ENCODE peak calls at places on chromosomes 5 and 9, in nine cellular contexts. One of them, this sample, is unnamed.

GRCh38 chr9:93666279-93666784 is 89.9 kb downstream of the PHF2 start:
- DNase-seq in A549: no peak
- DNase-seq in IMR-90: no peak
- DNase-seq in uterus: no peak
- DNase-seq in pancreas: no peak
- DNase-seq in testis: no peak
- DNase-seq in psoas muscle: no peak
- DNase-seq in PC-9: no peak
- DNase-seq in ovary: no peak
- DNase-seq in this sample: no peak

GRCh38 chr9:129126789-129127618 is 15.8 kb downstream of the PTPA start:
- DNase-seq in A549: no peak
- DNase-seq in IMR-90: no peak
- DNase-seq in uterus: no peak
- DNase-seq in pancreas: no peak
- DNase-seq in testis: no peak
- DNase-seq in psoas muscle: no peak
- DNase-seq in PC-9: no peak
- DNase-seq in ovary: no peak
- DNase-seq in this sample: no peak

GRCh38 chr9:82254646-82255367 is 266.2 kb downstream of the SPATA31D1 start:
- DNase-seq in A549: no peak
- DNase-seq in IMR-90: peak; percentile 48
- DNase-seq in uterus: no peak
- DNase-seq in pancreas: no peak
- DNase-seq in testis: no peak
- DNase-seq in psoas muscle: no peak
- DNase-seq in PC-9: no peak
- DNase-seq in ovary: no peak
- DNase-seq in this sample: no peak

GRCh38 chr9:91458905-91459304 is 35.3 kb upstream of the NFIL3 start:
- DNase-seq in A549: no peak
- DNase-seq in IMR-90: no peak
- DNase-seq in uterus: no peak
- DNase-seq in pancreas: no peak
- DNase-seq in testis: no peak
- DNase-seq in psoas muscle: no peak
- DNase-seq in PC-9: no peak
- DNase-seq in ovary: no peak
- DNase-seq in this sample: peak; percentile 22

GRCh38 chr9:34272146-34272545 is 56.9 kb downstream of the KIF24 start:
- DNase-seq in A549: no peak
- DNase-seq in IMR-90: no peak
- DNase-seq in uterus: no peak
- DNase-seq in pancreas: no peak
- DNase-seq in testis: no peak
- DNase-seq in psoas muscle: no peak
- DNase-seq in PC-9: no peak
- DNase-seq in ovary: no peak
- DNase-seq in this sample: no peak

GRCh38 chr9:17291766-17292165 is 156.9 kb downstream of the CNTLN start:
- DNase-seq in A549: no peak
- DNase-seq in IMR-90: peak; percentile 63
- DNase-seq in uterus: no peak
- DNase-seq in pancreas: no peak
- DNase-seq in testis: no peak
- DNase-seq in psoas muscle: no peak
- DNase-seq in PC-9: no peak
- DNase-seq in ovary: no peak
- DNase-seq in this sample: no peak

GRCh38 chr5:64418013-64418412 is 87.8 kb upstream of the RGS7BP start:
- DNase-seq in A549: no peak
- DNase-seq in IMR-90: no peak
- DNase-seq in uterus: no peak
- DNase-seq in pancreas: no peak
- DNase-seq in testis: no peak
- DNase-seq in psoas muscle: no peak
- DNase-seq in PC-9: no peak
- DNase-seq in ovary: no peak
- DNase-seq in this sample: no peak

GRCh38 chr9:17531642-17532254 is 47.1 kb upstream of the SH3GL2 start:
- DNase-seq in A549: peak; percentile 38
- DNase-seq in IMR-90: peak; percentile 60
- DNase-seq in uterus: peak; percentile 23
- DNase-seq in pancreas: no peak
- DNase-seq in testis: peak; percentile 76
- DNase-seq in psoas muscle: no peak
- DNase-seq in PC-9: peak; percentile 24
- DNase-seq in ovary: no peak
- DNase-seq in this sample: peak; percentile 69

GRCh38 chr5:139705655-139706587 is 57.8 kb downstream of the CXXC5 start:
- DNase-seq in A549: no peak
- DNase-seq in IMR-90: no peak
- DNase-seq in uterus: no peak
- DNase-seq in pancreas: no peak
- DNase-seq in testis: no peak
- DNase-seq in psoas muscle: no peak
- DNase-seq in PC-9: no peak
- DNase-seq in ovary: no peak
- DNase-seq in this sample: no peak

GRCh38 chr5:36950586-36951457 is 74.3 kb downstream of the NIPBL start:
- DNase-seq in A549: no peak
- DNase-seq in IMR-90: peak; percentile 64
- DNase-seq in uterus: no peak
- DNase-seq in pancreas: no peak
- DNase-seq in testis: no peak
- DNase-seq in psoas muscle: no peak
- DNase-seq in PC-9: no peak
- DNase-seq in ovary: no peak
- DNase-seq in this sample: peak; percentile 53

GRCh38 chr5:73066466-73066865 is 53.9 kb upstream of the TMEM171 start:
- DNase-seq in A549: no peak
- DNase-seq in IMR-90: peak; percentile 89
- DNase-seq in uterus: no peak
- DNase-seq in pancreas: no peak
- DNase-seq in testis: no peak
- DNase-seq in psoas muscle: no peak
- DNase-seq in PC-9: no peak
- DNase-seq in ovary: no peak
- DNase-seq in this sample: peak; percentile 35

GRCh38 chr5:32598270-32598937 is 13.0 kb downstream of the SUB1 start:
- DNase-seq in A549: no peak
- DNase-seq in IMR-90: no peak
- DNase-seq in uterus: no peak
- DNase-seq in pancreas: no peak
- DNase-seq in testis: no peak
- DNase-seq in psoas muscle: no peak
- DNase-seq in PC-9: no peak
- DNase-seq in ovary: no peak
- DNase-seq in this sample: no peak

GRCh38 chr5:38870595-38870994 is 24.8 kb downstream of the OSMR start:
- DNase-seq in A549: no peak
- DNase-seq in IMR-90: no peak
- DNase-seq in uterus: no peak
- DNase-seq in pancreas: no peak
- DNase-seq in testis: no peak
- DNase-seq in psoas muscle: no peak
- DNase-seq in PC-9: no peak
- DNase-seq in ovary: no peak
- DNase-seq in this sample: no peak

GRCh38 chr5:151779531-151780125 is 7.9 kb downstream of the G3BP1 start:
- DNase-seq in A549: no peak
- DNase-seq in IMR-90: no peak
- DNase-seq in uterus: no peak
- DNase-seq in pancreas: no peak
- DNase-seq in testis: no peak
- DNase-seq in psoas muscle: no peak
- DNase-seq in PC-9: no peak
- DNase-seq in ovary: no peak
- DNase-seq in this sample: no peak
- H3K4me1 ChIP-seq in A549: peaks cover 68% of the 10 kb centered on the region
- H3K4me1 ChIP-seq in IMR-90: peaks cover 4% of the 10 kb centered on the region
- H3K4me1 ChIP-seq in uterus: no peaks in the 10 kb centered on the region
- H3K4me1 ChIP-seq in pancreas: peaks cover 23% of the 10 kb centered on the region
- H3K4me1 ChIP-seq in testis: peaks cover 4% of the 10 kb centered on the region
- H3K4me1 ChIP-seq in psoas muscle: peaks cover 79% of the 10 kb centered on the region
- H3K4me1 ChIP-seq in PC-9: peaks cover 40% of the 10 kb centered on the region
- H3K4me1 ChIP-seq in ovary: peaks cover 13% of the 10 kb centered on the region
- H3K4me1 ChIP-seq in this sample: peaks cover 44% of the 10 kb centered on the region

GRCh38 chr5:177457239-177458121 is 10.9 kb downstream of the PRR7 start:
- DNase-seq in A549: peak; percentile 98
- DNase-seq in IMR-90: peak; percentile 97
- DNase-seq in uterus: peak; percentile 84
- DNase-seq in pancreas: peak; percentile 87
- DNase-seq in testis: peak; percentile 90
- DNase-seq in psoas muscle: peak; percentile 85
- DNase-seq in PC-9: peak; percentile 84
- DNase-seq in ovary: peak; percentile 72
- DNase-seq in this sample: peak; percentile 96

GRCh38 chr5:177455036-177455660 is 8.5 kb downstream of the PRR7 start:
- DNase-seq in A549: peak; percentile 84
- DNase-seq in IMR-90: peak; percentile 57
- DNase-seq in uterus: peak; percentile 80
- DNase-seq in pancreas: peak; percentile 96
- DNase-seq in testis: peak; percentile 84
- DNase-seq in psoas muscle: peak; percentile 82
- DNase-seq in PC-9: peak; percentile 92
- DNase-seq in ovary: peak; percentile 77
- DNase-seq in this sample: peak; percentile 90

GRCh38 chr5:177458122-177458681 is 11.6 kb downstream of the PRR7 start:
- DNase-seq in A549: no peak
- DNase-seq in IMR-90: no peak
- DNase-seq in uterus: no peak
- DNase-seq in pancreas: peak; percentile 82
- DNase-seq in testis: no peak
- DNase-seq in psoas muscle: no peak
- DNase-seq in PC-9: no peak
- DNase-seq in ovary: no peak
- DNase-seq in this sample: no peak

GRCh38 chr5:177455661-177456590 is 9.3 kb downstream of the PRR7 start:
- DNase-seq in A549: peak; percentile 96
- DNase-seq in IMR-90: peak; percentile 82
- DNase-seq in uterus: peak; percentile 94
- DNase-seq in pancreas: peak; percentile 96
- DNase-seq in testis: peak; percentile 97
- DNase-seq in psoas muscle: peak; percentile 93
- DNase-seq in PC-9: peak; percentile 94
- DNase-seq in ovary: peak; percentile 95
- DNase-seq in this sample: peak; percentile 94

GRCh38 chr5:177456591-177456964 is 10.0 kb downstream of the PRR7 start:
- DNase-seq in A549: no peak
- DNase-seq in IMR-90: no peak
- DNase-seq in uterus: peak; percentile 48
- DNase-seq in pancreas: peak; percentile 78
- DNase-seq in testis: no peak
- DNase-seq in psoas muscle: no peak
- DNase-seq in PC-9: no peak
- DNase-seq in ovary: no peak
- DNase-seq in this sample: no peak
- H3K4me3 ChIP-seq in A549: no peak overlapping the region
- H3K4me3 ChIP-seq in IMR-90: no peak overlapping the region
- H3K4me3 ChIP-seq in uterus: no peak overlapping the region
- H3K4me3 ChIP-seq in pancreas: no peak overlapping the region
- H3K4me3 ChIP-seq in testis: peak overlapping the region; percentile 66
- H3K4me3 ChIP-seq in psoas muscle: peak overlapping the region; percentile 70
- H3K4me3 ChIP-seq in PC-9: no peak overlapping the region
- H3K4me3 ChIP-seq in ovary: no peak overlapping the region
- H3K4me3 ChIP-seq in this sample: no peak overlapping the region

DNA sequence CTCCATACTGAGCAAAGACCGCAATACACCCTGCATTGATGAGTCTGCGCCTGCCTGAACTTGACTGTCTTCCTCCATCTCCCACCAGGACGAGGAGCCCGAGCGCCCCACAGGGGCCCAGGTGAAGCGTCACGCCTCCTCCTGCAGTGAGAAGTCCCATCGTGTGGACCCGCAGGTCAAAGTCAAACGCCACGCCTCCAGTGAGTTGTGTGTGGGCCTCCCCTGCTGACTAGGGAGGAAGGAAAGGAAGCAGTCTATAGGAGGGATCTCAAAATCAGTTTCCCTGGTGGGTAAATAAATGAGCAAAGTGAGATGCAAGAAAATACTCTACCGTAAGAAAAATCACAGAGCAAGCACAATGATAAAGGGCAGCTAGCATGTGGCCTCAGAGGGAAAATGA is 22.8 kb upstream of the GRPEL2 start:
- DNase-seq in A549: no peak
- DNase-seq in IMR-90: no peak
- DNase-seq in uterus: no peak
- DNase-seq in pancreas: no peak
- DNase-seq in testis: no peak
- DNase-seq in psoas muscle: no peak
- DNase-seq in PC-9: no peak
- DNase-seq in ovary: no peak
- DNase-seq in this sample: no peak
- TF ChIP-seq CTCF in A549: no peak
- TF ChIP-seq CTCF in IMR-90: no peak
- TF ChIP-seq CTCF in uterus: no peak
- TF ChIP-seq CTCF in pancreas: no peak
- TF ChIP-seq CTCF in testis: no peak
- TF ChIP-seq CTCF in psoas muscle: no peak
- TF ChIP-seq CTCF in PC-9: no peak
- TF ChIP-seq CTCF in ovary: no peak
- TF ChIP-seq CTCF in this sample: no peak

GRCh38 chr9:120936764-120937122 is 10.1 kb upstream of the TRAF1 start:
- DNase-seq in A549: no peak
- DNase-seq in IMR-90: no peak
- DNase-seq in uterus: no peak
- DNase-seq in pancreas: no peak
- DNase-seq in testis: no peak
- DNase-seq in psoas muscle: no peak
- DNase-seq in PC-9: no peak
- DNase-seq in ovary: no peak
- DNase-seq in this sample: no peak
- H3K4me1 ChIP-seq in A549: peaks cover 51% of the 10 kb centered on the region
- H3K4me1 ChIP-seq in IMR-90: peaks cover 42% of the 10 kb centered on the region
- H3K4me1 ChIP-seq in uterus: peaks cover 15% of the 10 kb centered on the region
- H3K4me1 ChIP-seq in pancreas: peaks cover 15% of the 10 kb centered on the region
- H3K4me1 ChIP-seq in testis: peaks cover 49% of the 10 kb centered on the region
- H3K4me1 ChIP-seq in psoas muscle: peaks cover 13% of the 10 kb centered on the region
- H3K4me1 ChIP-seq in PC-9: peaks cover 26% of the 10 kb centered on the region
- H3K4me1 ChIP-seq in ovary: peaks cover 35% of the 10 kb centered on the region
- H3K4me1 ChIP-seq in this sample: peaks cover 22% of the 10 kb centered on the region

DNA sequence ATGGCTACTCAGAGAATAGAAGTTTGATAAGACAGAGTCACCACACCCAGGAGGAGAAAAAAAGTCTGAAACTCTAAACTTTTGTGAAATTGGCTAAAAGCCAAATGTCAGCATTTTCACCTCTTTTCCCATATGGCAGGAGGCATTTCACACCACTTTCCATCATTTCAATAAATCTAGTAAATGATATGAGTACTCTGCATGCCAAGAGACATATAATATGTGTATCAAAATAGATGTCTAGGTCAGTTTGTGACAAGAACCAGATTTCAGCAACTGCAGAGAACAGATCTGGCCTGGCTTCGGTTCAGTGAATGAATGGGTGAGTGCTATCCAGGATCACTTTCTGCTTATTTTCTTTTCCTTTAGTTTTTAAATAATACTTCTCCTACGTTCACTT is 470.8 kb downstream of the ENC1 start:
- DNase-seq in A549: no peak
- DNase-seq in IMR-90: no peak
- DNase-seq in uterus: no peak
- DNase-seq in pancreas: no peak
- DNase-seq in testis: no peak
- DNase-seq in psoas muscle: no peak
- DNase-seq in PC-9: no peak
- DNase-seq in ovary: no peak
- DNase-seq in this sample: no peak
- H3K4me3 ChIP-seq in A549: no peak overlapping the region
- H3K4me3 ChIP-seq in IMR-90: no peak overlapping the region
- H3K4me3 ChIP-seq in uterus: no peak overlapping the region
- H3K4me3 ChIP-seq in pancreas: no peak overlapping the region
- H3K4me3 ChIP-seq in testis: no peak overlapping the region
- H3K4me3 ChIP-seq in psoas muscle: no peak overlapping the region
- H3K4me3 ChIP-seq in PC-9: no peak overlapping the region
- H3K4me3 ChIP-seq in ovary: no peak overlapping the region
- H3K4me3 ChIP-seq in this sample: no peak overlapping the region